ENCODE peak calls at places on chromosomes 2 and 18, in nine cellular contexts. T, U, I, H, F, Z, L, W and E are unnamed samples.

GRCh38 chr18:57267368-57267767 is 85.0 kb upstream of the ST8SIA3 start:
- DNase-seq in T (no peak), U (no peak), I (no peak), H (no peak), F (no peak), Z (no peak), L (no peak), W (no peak), E (no peak)

GRCh38 chr2:201151127-201152074 is 31.5 kb upstream of the CASP10 start:
- DNase-seq in T (peak; percentile 26), U (peak; percentile 43), I (no peak), H (peak; percentile 93), F (no peak), Z (no peak), L (no peak), W (peak; percentile 70), E (peak; percentile 35)

GRCh38 chr2:26846881-26847662 is 860 bp upstream of the DPYSL5 start:
- DNase-seq in T (no peak), U (no peak), I (no peak), H (no peak), F (no peak), Z (peak; percentile 30), L (no peak), W (no peak), E (no peak)

GRCh38 chr2:41598161-41598894 is 449.5 kb upstream of the PKDCC start:
- DNase-seq in T (no peak), U (peak; percentile 27), I (no peak), H (no peak), F (peak; percentile 96), Z (no peak), L (peak; percentile 41), W (peak; percentile 36), E (no peak)

GRCh38 chr2:229273384-229274338 is 2.6 kb upstream of the PID1 start:
- DNase-seq in T (peak; percentile 49), U (peak; percentile 80), I (no peak), H (peak; percentile 37), F (peak; percentile 93), Z (peak; percentile 91), L (no peak), W (peak; percentile 66), E (peak; percentile 96)

GRCh38 chr2:95313296-95314265 is 16.4 kb downstream of the KCNIP3 start:
- DNase-seq in T (no peak), U (no peak), I (no peak), H (no peak), F (no peak), Z (peak; percentile 45), L (peak; percentile 7), W (no peak), E (no peak)

GRCh38 chr2:42954227-42954962 is 162.0 kb upstream of the HAAO start:
- DNase-seq in T (no peak), U (no peak), I (no peak), H (no peak), F (peak; percentile 33), Z (no peak), L (no peak), W (no peak), E (peak; percentile 65)

GRCh38 chr18:48866028-48866733 is 84.6 kb downstream of the SMAD7 start:
- DNase-seq in T (no peak), U (peak; percentile 40), I (no peak), H (no peak), F (no peak), Z (peak; percentile 11), L (peak; percentile 80), W (no peak), E (no peak)

GRCh38 chr2:192246297-192246696 is 51.6 kb upstream of the TMEFF2 start:
- DNase-seq in T (no peak), U (no peak), I (no peak), H (no peak), F (no peak), Z (no peak), L (no peak), W (no peak), E (no peak)

GRCh38 chr2:82839046-82839445 is 1620.0 kb downstream of the SUCLG1 start:
- DNase-seq in T (no peak), U (no peak), I (no peak), H (no peak), F (no peak), Z (no peak), L (no peak), W (no peak), E (no peak)

GRCh38 chr18:21257383-21257782 is 15.4 kb downstream of the GREB1L start:
- DNase-seq in T (no peak), U (no peak), I (no peak), H (no peak), F (no peak), Z (no peak), L (no peak), W (no peak), E (no peak)

GRCh38 chr2:74503506-74504475 is 3.7 kb downstream of the PCGF1 start:
- DNase-seq in T (no peak), U (no peak), I (no peak), H (no peak), F (peak; percentile 33), Z (peak; percentile 50), L (no peak), W (no peak), E (no peak)

GRCh38 chr18:45357681-45358470 is 257.4 kb upstream of the SLC14A2 start:
- DNase-seq in T (no peak), U (no peak), I (no peak), H (no peak), F (no peak), Z (peak; percentile 77), L (no peak), W (peak; percentile 49), E (no peak)

GRCh38 chr18:58037163-58037562 is 6.9 kb upstream of the NEDD4L start:
- DNase-seq in T (no peak), U (no peak), I (no peak), H (no peak), F (no peak), Z (no peak), L (no peak), W (no peak), E (no peak)

GRCh38 chr2:30270166-30270565 is 38.8 kb downstream of the LBH start:
- DNase-seq in T (no peak), U (no peak), I (no peak), H (no peak), F (no peak), Z (no peak), L (no peak), W (no peak), E (no peak)

GRCh38 chr2:32061973-32062861 is 1.1 kb upstream of the SPAST start:
- DNase-seq in T (peak; percentile 44), U (no peak), I (no peak), H (no peak), F (peak; percentile 83), Z (peak; percentile 48), L (peak; percentile 49), W (peak; percentile 61), E (peak; percentile 78)

GRCh38 chr2:217367464-217367863 is 507.6 kb upstream of the TNP1 start:
- DNase-seq in T (no peak), U (no peak), I (no peak), H (no peak), F (no peak), Z (no peak), L (no peak), W (no peak), E (no peak)

GRCh38 chr2:95757988-95758387 is 166.2 kb downstream of the TRIM43 start:
- DNase-seq in T (no peak), U (no peak), I (no peak), H (no peak), F (no peak), Z (no peak), L (no peak), W (no peak), E (no peak)

GRCh38 chr2:37560863-37561614 is 110.4 kb downstream of the CDC42EP3 start:
- DNase-seq in T (no peak), U (no peak), I (no peak), H (no peak), F (no peak), Z (no peak), L (no peak), W (no peak), E (no peak)

GRCh38 chr2:67828066-67828465 is 234.7 kb downstream of the C1D start:
- DNase-seq in T (no peak), U (no peak), I (no peak), H (no peak), F (no peak), Z (no peak), L (no peak), W (no peak), E (no peak)

GRCh38 chr18:23629444-23629946 is 33.2 kb downstream of the ANKRD29 start:
- DNase-seq in T (no peak), U (no peak), I (no peak), H (no peak), F (no peak), Z (no peak), L (no peak), W (no peak), E (no peak)